ENCODE peak calls at places on chromosome 15, in eight cellular contexts. One of them, this sample, is unnamed.

GRCh38 chr15:83605595-83605994 is 48.3 kb upstream of the ADAMTSL3 start:
- DNase-seq in NCI-H2171 treated with DMSO at 0.1 percent for 48 hours: no peak
- DNase-seq in D341Med: no peak
- DNase-seq in NCI-H1105: no peak
- DNase-seq in GM18507: no peak
- DNase-seq in stimulated activated CD4-positive, alpha-beta T cell treated with anti-CD3 and anti-CD28 coated beads, TNF-alpha, amount 100 ng/mL, for 4 hours: no peak
- DNase-seq in T1000: no peak
- DNase-seq in NCI-H1417: no peak
- DNase-seq in this sample: no peak

GRCh38 chr15:70643783-70644125 is 119.6 kb downstream of the UACA start:
- DNase-seq in NCI-H2171 treated with DMSO at 0.1 percent for 48 hours: no peak
- DNase-seq in D341Med: no peak
- DNase-seq in NCI-H1105: no peak
- DNase-seq in GM18507: no peak
- DNase-seq in stimulated activated CD4-positive, alpha-beta T cell treated with anti-CD3 and anti-CD28 coated beads, TNF-alpha, amount 100 ng/mL, for 4 hours: no peak
- DNase-seq in T1000: no peak
- DNase-seq in NCI-H1417: no peak
- DNase-seq in this sample: no peak

GRCh38 chr15:55770261-55770660 is 27.3 kb upstream of the PRTG start:
- DNase-seq in NCI-H2171 treated with DMSO at 0.1 percent for 48 hours: no peak
- DNase-seq in D341Med: no peak
- DNase-seq in NCI-H1105: no peak
- DNase-seq in GM18507: no peak
- DNase-seq in stimulated activated CD4-positive, alpha-beta T cell treated with anti-CD3 and anti-CD28 coated beads, TNF-alpha, amount 100 ng/mL, for 4 hours: no peak
- DNase-seq in T1000: no peak
- DNase-seq in NCI-H1417: no peak
- DNase-seq in this sample: no peak

GRCh38 chr15:73385205-73385604 is 16.4 kb upstream of the HCN4 start:
- DNase-seq in NCI-H2171 treated with DMSO at 0.1 percent for 48 hours: no peak
- DNase-seq in D341Med: no peak
- DNase-seq in NCI-H1105: no peak
- DNase-seq in GM18507: no peak
- DNase-seq in stimulated activated CD4-positive, alpha-beta T cell treated with anti-CD3 and anti-CD28 coated beads, TNF-alpha, amount 100 ng/mL, for 4 hours: no peak
- DNase-seq in T1000: no peak
- DNase-seq in NCI-H1417: no peak
- DNase-seq in this sample: no peak

GRCh38 chr15:31776039-31776438 is 254.3 kb upstream of the CHRNA7 start:
- DNase-seq in NCI-H2171 treated with DMSO at 0.1 percent for 48 hours: no peak
- DNase-seq in D341Med: no peak
- DNase-seq in NCI-H1105: no peak
- DNase-seq in GM18507: no peak
- DNase-seq in stimulated activated CD4-positive, alpha-beta T cell treated with anti-CD3 and anti-CD28 coated beads, TNF-alpha, amount 100 ng/mL, for 4 hours: no peak
- DNase-seq in T1000: no peak
- DNase-seq in NCI-H1417: no peak
- DNase-seq in this sample: no peak

GRCh38 chr15:100859970-100860828 is 19.4 kb upstream of the ALDH1A3 start:
- DNase-seq in NCI-H2171 treated with DMSO at 0.1 percent for 48 hours: no peak
- DNase-seq in D341Med: no peak
- DNase-seq in NCI-H1105: no peak
- DNase-seq in GM18507: no peak
- DNase-seq in stimulated activated CD4-positive, alpha-beta T cell treated with anti-CD3 and anti-CD28 coated beads, TNF-alpha, amount 100 ng/mL, for 4 hours: no peak
- DNase-seq in T1000: no peak
- DNase-seq in NCI-H1417: no peak
- DNase-seq in this sample: no peak

GRCh38 chr15:94272251-94272898 is 41.0 kb downstream of the MCTP2 start:
- DNase-seq in NCI-H2171 treated with DMSO at 0.1 percent for 48 hours: no peak
- DNase-seq in D341Med: no peak
- DNase-seq in NCI-H1105: no peak
- DNase-seq in GM18507: no peak
- DNase-seq in stimulated activated CD4-positive, alpha-beta T cell treated with anti-CD3 and anti-CD28 coated beads, TNF-alpha, amount 100 ng/mL, for 4 hours: no peak
- DNase-seq in T1000: no peak
- DNase-seq in NCI-H1417: no peak
- DNase-seq in this sample: no peak

GRCh38 chr15:77021803-77022381 is 27.0 kb downstream of the PSTPIP1 start:
- DNase-seq in NCI-H2171 treated with DMSO at 0.1 percent for 48 hours: no peak
- DNase-seq in D341Med: no peak
- DNase-seq in NCI-H1105: no peak
- DNase-seq in GM18507: no peak
- DNase-seq in stimulated activated CD4-positive, alpha-beta T cell treated with anti-CD3 and anti-CD28 coated beads, TNF-alpha, amount 100 ng/mL, for 4 hours: no peak
- DNase-seq in T1000: no peak
- DNase-seq in NCI-H1417: no peak
- DNase-seq in this sample: no peak

GRCh38 chr15:92011611-92012367 is 158.3 kb downstream of the SLCO3A1 start:
- DNase-seq in NCI-H2171 treated with DMSO at 0.1 percent for 48 hours: peak
- DNase-seq in D341Med: no peak
- DNase-seq in NCI-H1105: no peak
- DNase-seq in GM18507: no peak
- DNase-seq in stimulated activated CD4-positive, alpha-beta T cell treated with anti-CD3 and anti-CD28 coated beads, TNF-alpha, amount 100 ng/mL, for 4 hours: no peak
- DNase-seq in T1000: peak
- DNase-seq in NCI-H1417: peak
- DNase-seq in this sample: no peak

GRCh38 chr15:74955796-74956647 is 550 bp downstream of the RPP25 start:
- DNase-seq in NCI-H2171 treated with DMSO at 0.1 percent for 48 hours: no peak
- DNase-seq in D341Med: no peak
- DNase-seq in NCI-H1105: no peak
- DNase-seq in GM18507: peak
- DNase-seq in stimulated activated CD4-positive, alpha-beta T cell treated with anti-CD3 and anti-CD28 coated beads, TNF-alpha, amount 100 ng/mL, for 4 hours: peak
- DNase-seq in T1000: peak
- DNase-seq in NCI-H1417: peak
- DNase-seq in this sample: no peak

GRCh38 chr15:62719316-62719715 is 323.2 kb upstream of the TPM1 start:
- DNase-seq in NCI-H2171 treated with DMSO at 0.1 percent for 48 hours: no peak
- DNase-seq in D341Med: no peak
- DNase-seq in NCI-H1105: no peak
- DNase-seq in GM18507: no peak
- DNase-seq in stimulated activated CD4-positive, alpha-beta T cell treated with anti-CD3 and anti-CD28 coated beads, TNF-alpha, amount 100 ng/mL, for 4 hours: no peak
- DNase-seq in T1000: no peak
- DNase-seq in NCI-H1417: no peak
- DNase-seq in this sample: no peak